ENCODE peak calls at places on chromosomes 12 and 14, in ten cellular contexts. L is RWPE1, S is ascending aorta, Y is A549, A is GM10248, W is IMR-90, J is transverse colon, K is cardiac muscle cell, R is Peyer's patch, H is GM12865. X is an unnamed sample.

GRCh38 chr14:99590746-99591555 is 13.1 kb downstream of the CCDC85C start:
- DNase-seq in L (no peak), S (no peak), W (peak), R (no peak), A (no peak), K (no peak), J (no peak), Y (no peak), H (no peak), X (no peak)

GRCh38 chr14:74697543-74697942 is 15.3 kb downstream of the AREL1 start:
- DNase-seq in R (no peak), L (no peak), H (no peak), K (no peak), Y (no peak), W (peak), A (no peak), S (no peak), J (no peak), X (no peak)

GRCh38 chr14:71143391-71144290 is 236.4 kb downstream of the PCNX1 start:
- DNase-seq in J (no peak), R (no peak), A (no peak), S (no peak), W (peak), L (peak), H (no peak), K (no peak), Y (peak), X (no peak)

GRCh38 chr14:49940805-49941421 is 48.0 kb downstream of the ARF6 start:
- DNase-seq in R (no peak), W (peak), L (no peak), Y (peak), J (no peak), K (no peak), S (peak), A (no peak), H (no peak), X (no peak)

GRCh38 chr12:51395283-51396230 is 4.4 kb upstream of the GALNT6 start:
- DNase-seq in A (peak), Y (no peak), L (no peak), J (no peak), K (no peak), H (peak), S (no peak), R (no peak), W (no peak), X (peak)

GRCh38 chr14:90943367-90943766 is 117.1 kb downstream of the RPS6KA5 start:
- DNase-seq in K (no peak), R (no peak), Y (no peak), S (no peak), A (no peak), W (no peak), H (no peak), L (no peak), J (no peak), X (no peak)

GRCh38 chr14:68653108-68653507 is 139.8 kb downstream of the ZFP36L1 start:
- DNase-seq in K (no peak), A (no peak), S (peak), J (no peak), W (no peak), R (no peak), H (no peak), L (no peak), Y (no peak), X (no peak)

GRCh38 chr12:117907108-117907689 is 61.6 kb downstream of the KSR2 start:
- DNase-seq in A (no peak), Y (no peak), J (no peak), K (no peak), S (no peak), L (no peak), W (no peak), H (no peak), R (no peak), X (no peak)

GRCh38 chr12:113461666-113462065 is 10.0 kb downstream of the LHX5 start:
- DNase-seq in H (peak), A (peak), Y (peak), S (no peak), L (peak), J (no peak), K (peak), W (no peak), R (no peak), X (no peak)

GRCh38 chr12:87300-87699 is 20.7 kb downstream of the IQSEC3 start:
- DNase-seq in A (no peak), J (no peak), K (no peak), H (no peak), Y (no peak), S (no peak), L (no peak), W (no peak), R (no peak), X (no peak)

GRCh38 chr14:34088918-34089317 is 138.0 kb upstream of the EGLN3 start:
- DNase-seq in W (no peak), R (no peak), J (no peak), A (no peak), Y (no peak), S (no peak), L (no peak), K (no peak), H (no peak), X (no peak)

GRCh38 chr14:21069388-21070082 is 569 bp upstream of the ARHGEF40 start:
- DNase-seq in J (no peak), R (no peak), A (no peak), H (no peak), Y (no peak), W (peak), K (no peak), S (no peak), L (peak), X (no peak)

GRCh38 chr14:78450945-78451344 is 280.8 kb downstream of the NRXN3 start:
- DNase-seq in W (no peak), Y (no peak), S (no peak), H (no peak), K (no peak), L (no peak), R (no peak), J (no peak), A (no peak), X (no peak)

GRCh38 chr12:103855036-103855712 is 14.1 kb upstream of the NT5DC3 start:
- DNase-seq in H (no peak), K (no peak), Y (no peak), A (no peak), J (no peak), L (no peak), S (no peak), R (no peak), W (peak), X (no peak)

GRCh38 chr12:84701041-84701440 is 211.6 kb downstream of the SLC6A15 start:
- DNase-seq in Y (no peak), K (no peak), H (no peak), J (no peak), W (no peak), S (no peak), L (no peak), R (no peak), A (no peak), X (no peak)

GRCh38 chr14:104655128-104655848 is 34.1 kb upstream of the INF2 start:
- DNase-seq in J (no peak), L (no peak), S (no peak), H (no peak), A (no peak), W (no peak), R (peak), K (no peak), Y (no peak), X (no peak)

GRCh38 chr12:55934773-55935172 is 3.8 kb downstream of the DGKA start:
- DNase-seq in L (no peak), R (no peak), Y (no peak), A (no peak), K (no peak), S (peak), H (no peak), W (no peak), J (no peak), X (no peak)

GRCh38 chr12:78951746-78952532 is 87.4 kb downstream of the SYT1 start:
- DNase-seq in H (no peak), S (no peak), A (no peak), W (no peak), K (no peak), R (no peak), Y (no peak), J (no peak), L (no peak), X (no peak)

GRCh38 chr14:53951661-53952265 is 4.9 kb downstream of the BMP4 start:
- DNase-seq in Y (no peak), R (no peak), K (peak), L (no peak), A (no peak), J (no peak), S (no peak), W (no peak), H (no peak), X (no peak)

GRCh38 chr12:1287446-1287975 is 296.5 kb downstream of the ERC1 start:
- DNase-seq in K (no peak), S (no peak), W (peak), Y (no peak), H (no peak), L (no peak), A (no peak), J (no peak), R (no peak), X (no peak)

GRCh38 chr12:4819654-4820053 is 90.1 kb upstream of the KCNA1 start:
- DNase-seq in R (no peak), S (peak), K (no peak), Y (no peak), W (peak), H (peak), J (no peak), L (no peak), A (peak), X (no peak)

GRCh38 chr12:113586461-113586860 is 114.8 kb upstream of the LHX5 start:
- DNase-seq in W (no peak), S (no peak), J (no peak), K (no peak), R (no peak), Y (no peak), A (no peak), L (no peak), H (no peak), X (no peak)

GRCh38 chr12:62934799-62935674 is at the start of gene PPM1H:
- DNase-seq in Y (peak), A (peak), S (peak), H (peak), J (peak), R (peak), W (peak), K (peak), L (peak), X (no peak)

GRCh38 chr14:77141592-77142288 is at the start of gene ZDHHC22:
- DNase-seq in R (no peak), K (no peak), S (no peak), A (no peak), Y (peak), H (no peak), W (no peak), J (no peak), L (no peak), X (no peak)

GRCh38 chr12:49649445-49649844 is 26.1 kb downstream of the PRPF40B start:
- DNase-seq in W (no peak), K (no peak), H (no peak), S (no peak), R (no peak), Y (no peak), J (no peak), A (no peak), L (no peak), X (no peak)

GRCh38 chr14:100303179-100303578 is 3.1 kb downstream of the SLC25A29 start:
- DNase-seq in J (no peak), L (no peak), S (no peak), W (no peak), K (peak), A (peak), Y (peak), R (no peak), H (peak), X (no peak)

DNA sequence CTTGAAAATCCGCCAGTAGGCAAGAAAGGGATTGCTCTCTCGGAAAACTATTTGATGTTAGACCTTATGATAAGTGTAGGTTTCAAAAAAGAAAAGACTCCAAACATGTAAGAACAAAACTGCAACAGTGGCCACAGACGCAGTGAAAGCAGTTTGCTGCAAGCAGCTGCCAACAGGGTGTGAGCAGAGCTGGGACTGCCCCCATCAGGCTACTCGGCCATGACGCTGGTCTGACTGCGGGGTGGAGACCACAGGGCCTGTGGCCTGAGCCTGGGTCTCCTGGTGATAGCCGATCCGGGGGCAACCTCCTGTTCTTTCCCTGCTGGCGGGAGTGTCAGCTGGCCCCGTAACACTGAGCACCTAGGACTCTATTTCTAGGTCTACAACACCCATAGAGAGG is 63.2 kb downstream of the AMN start:
- DNase-seq in K (no peak), A (peak), L (no peak), R (no peak), J (no peak), W (no peak), H (peak), S (no peak), Y (no peak), X (no peak)
- TF ChIP-seq CTCF in K (no peak), A (no peak), L (no peak), R (no peak), J (no peak), W (no peak), H (no peak), S (no peak), Y (no peak), X (no peak)

GRCh38 chr12:109201496-109201885 is 85.1 kb downstream of the ACACB start:
- DNase-seq in Y (no peak), L (no peak), J (no peak), W (no peak), A (no peak), R (no peak), S (no peak), K (no peak), H (no peak), X (no peak)

GRCh38 chr12:109199324-109199723 is 82.9 kb downstream of the ACACB start:
- DNase-seq in A (no peak), S (no peak), L (no peak), H (no peak), W (no peak), Y (no peak), R (no peak), J (no peak), K (no peak), X (no peak)

GRCh38 chr12:109202770-109203169 is 86.4 kb downstream of the ACACB start:
- DNase-seq in J (no peak), S (no peak), H (no peak), Y (no peak), W (no peak), L (no peak), K (no peak), R (no peak), A (no peak), X (no peak)

GRCh38 chr12:109200825-109201495 is 84.6 kb downstream of the ACACB start:
- DNase-seq in R (no peak), W (no peak), J (no peak), H (no peak), A (no peak), L (no peak), K (no peak), S (no peak), Y (no peak), X (no peak)

DNA sequence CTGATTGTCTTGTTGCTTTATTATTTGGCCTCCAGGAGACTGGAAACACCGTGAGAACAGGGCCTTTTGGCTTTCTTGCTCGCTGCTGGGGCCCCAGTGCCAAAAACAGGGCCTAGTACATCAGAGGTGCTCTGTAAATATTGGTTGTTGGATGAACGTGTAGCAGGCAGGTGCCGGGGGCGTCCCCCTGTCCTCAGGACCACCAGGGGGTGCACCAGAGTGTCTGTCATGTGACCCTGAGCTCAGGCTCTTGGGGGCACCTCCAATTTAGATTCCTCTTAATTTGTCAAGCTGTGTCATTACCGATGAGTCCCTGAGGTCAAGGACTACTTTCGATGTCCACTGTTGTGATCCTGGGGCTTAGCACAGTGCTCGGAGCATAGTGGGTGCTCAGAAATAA is 87.1 kb downstream of the ACACB start:
- DNase-seq in Y (no peak), A (no peak), R (no peak), L (no peak), W (no peak), K (no peak), S (no peak), H (no peak), J (no peak), X (no peak)
- TF ChIP-seq CTCF in Y (no peak), A (no peak), R (no peak), L (no peak), W (no peak), K (no peak), S (no peak), H (no peak), J (no peak), X (no peak)

GRCh38 chr14:24135834-24136683 is at the start of gene PSME1:
- DNase-seq in H (peak), S (peak), J (peak), R (peak), A (peak), Y (peak), K (peak), W (peak), L (peak), X (peak)
- TF ChIP-seq CTCF in H (peak), S (no peak), J (no peak), R (no peak), A (no peak), Y (no peak), K (no peak), W (no peak), L (no peak), X (no peak)

DNA sequence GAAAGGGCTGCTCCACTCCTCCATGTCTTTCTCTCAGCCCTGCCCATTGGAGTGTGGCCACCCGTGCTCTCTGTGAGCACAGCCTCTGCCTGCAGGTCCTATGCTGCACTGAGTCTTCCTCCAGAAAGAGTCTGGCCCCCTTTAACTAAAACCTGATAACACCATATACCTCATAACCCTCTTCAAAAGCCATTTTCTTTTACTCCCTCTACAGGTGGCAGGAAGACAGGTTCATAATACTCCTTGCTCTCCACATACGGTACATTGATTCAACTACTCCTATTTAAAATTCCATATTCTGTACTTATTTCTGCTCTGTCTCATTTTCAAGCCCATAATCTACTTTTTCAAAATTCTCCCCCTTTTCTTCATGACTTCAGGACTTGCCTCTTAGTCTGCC is 144.0 kb downstream of the HELB start:
- DNase-seq in A (peak), J (no peak), W (no peak), Y (no peak), L (no peak), H (no peak), K (no peak), S (no peak), R (no peak), X (no peak)
- TF ChIP-seq CTCF in A (no peak), J (no peak), W (no peak), Y (no peak), L (no peak), H (no peak), K (no peak), S (no peak), R (no peak), X (no peak)

GRCh38 chr14:96309128-96309906 is 53.3 kb downstream of the BDKRB1 start:
- DNase-seq in R (no peak), K (no peak), W (no peak), A (no peak), J (peak), Y (peak), L (no peak), H (no peak), S (no peak), X (no peak)

GRCh38 chr14:96307434-96307833 is 51.4 kb downstream of the BDKRB1 start:
- DNase-seq in J (no peak), Y (peak), S (no peak), A (no peak), W (no peak), K (peak), L (no peak), H (no peak), R (no peak), X (no peak)

GRCh38 chr14:96304956-96305355 is 48.9 kb downstream of the BDKRB1 start:
- DNase-seq in H (no peak), K (peak), R (no peak), A (no peak), W (no peak), S (no peak), J (no peak), Y (peak), L (peak), X (no peak)

GRCh38 chr14:96303981-96304380 is 48.0 kb downstream of the BDKRB1 start:
- DNase-seq in H (no peak), Y (no peak), J (no peak), L (no peak), S (no peak), K (no peak), A (no peak), W (no peak), R (no peak), X (no peak)

DNA sequence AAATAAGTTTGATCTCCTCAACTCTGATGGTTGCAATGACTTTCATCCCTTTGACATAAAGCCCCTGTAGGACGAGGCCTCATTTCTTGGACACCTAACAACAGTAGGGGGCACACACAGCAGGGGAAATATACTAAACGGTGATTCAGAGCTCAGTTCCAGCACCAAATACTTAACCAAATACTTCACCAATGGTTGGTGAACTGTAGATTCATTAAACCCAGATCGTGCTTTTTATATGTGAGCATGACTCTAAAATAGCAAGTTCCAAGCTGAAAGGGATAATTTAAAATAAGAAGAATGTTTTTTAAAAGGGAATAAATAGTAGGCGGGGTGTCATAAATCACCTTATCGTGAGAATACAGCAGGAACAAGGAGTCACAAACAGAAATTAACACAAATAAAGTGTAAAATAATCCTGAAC is 53.2 kb downstream of the ATG2B start:
- DNase-seq in L (no peak), Y (peak), S (no peak), R (no peak), W (peak), K (no peak), H (no peak), A (no peak), J (no peak), X (no peak)
- TF ChIP-seq CTCF in L (no peak), Y (peak), S (no peak), R (no peak), W (peak), K (no peak), H (no peak), A (no peak), J (no peak), X (no peak)

GRCh38 chr12:12542286-12542685 is 20.4 kb downstream of the DUSP16 start:
- DNase-seq in H (no peak), Y (no peak), L (no peak), J (no peak), W (no peak), A (no peak), K (no peak), R (no peak), S (no peak), X (no peak)
- TF ChIP-seq CTCF in H (no peak), Y (no peak), L (no peak), J (no peak), W (no peak), A (no peak), K (no peak), R (no peak), S (no peak), X (no peak)